ENCODE peak calls at places on chromosomes 5 and 9, in nine cellular contexts. One of them, this sample, is unnamed.

GRCh38 chr9:128151343-128152132 is 2.3 kb downstream of the LCN2 start:
- DNase-seq in GM23248: no peak
- DNase-seq in H1: no peak
- DNase-seq in K562: no peak
- DNase-seq in endodermal cell: peak; percentile 45
- DNase-seq in mesendoderm: no peak
- DNase-seq in HCT116: no peak
- DNase-seq in colonic mucosa: no peak
- DNase-seq in IMR-90: no peak
- DNase-seq in this sample: no peak

GRCh38 chr5:151651997-151652645 is 34.6 kb downstream of the SPARC start:
- DNase-seq in GM23248: peak; percentile 91
- DNase-seq in H1: peak; percentile 60
- DNase-seq in K562: peak; percentile 82
- DNase-seq in endodermal cell: peak; percentile 96
- DNase-seq in mesendoderm: peak; percentile 88
- DNase-seq in HCT116: peak; percentile 64
- DNase-seq in colonic mucosa: peak; percentile 80
- DNase-seq in IMR-90: peak; percentile 75
- DNase-seq in this sample: peak; percentile 67

GRCh38 chr9:16640649-16641048 is 229.8 kb downstream of the BNC2 start:
- DNase-seq in GM23248: peak; percentile 32
- DNase-seq in H1: no peak
- DNase-seq in K562: no peak
- DNase-seq in endodermal cell: peak; percentile 63
- DNase-seq in mesendoderm: peak; percentile 56
- DNase-seq in HCT116: no peak
- DNase-seq in colonic mucosa: no peak
- DNase-seq in IMR-90: no peak
- DNase-seq in this sample: no peak

GRCh38 chr9:69346596-69347390 is 21.8 kb downstream of the ENTREP1 start:
- DNase-seq in GM23248: no peak
- DNase-seq in H1: no peak
- DNase-seq in K562: no peak
- DNase-seq in endodermal cell: no peak
- DNase-seq in mesendoderm: peak; percentile 69
- DNase-seq in HCT116: no peak
- DNase-seq in colonic mucosa: no peak
- DNase-seq in IMR-90: peak; percentile 7
- DNase-seq in this sample: no peak

GRCh38 chr9:34741628-34742027 is 31.7 kb upstream of the CCL21 start:
- DNase-seq in GM23248: no peak
- DNase-seq in H1: no peak
- DNase-seq in K562: no peak
- DNase-seq in endodermal cell: no peak
- DNase-seq in mesendoderm: no peak
- DNase-seq in HCT116: no peak
- DNase-seq in colonic mucosa: no peak
- DNase-seq in IMR-90: no peak
- DNase-seq in this sample: no peak

GRCh38 chr5:88150747-88151146 is 117.9 kb downstream of the TMEM161B start:
- DNase-seq in GM23248: no peak
- DNase-seq in H1: no peak
- DNase-seq in K562: no peak
- DNase-seq in endodermal cell: no peak
- DNase-seq in mesendoderm: no peak
- DNase-seq in HCT116: no peak
- DNase-seq in colonic mucosa: no peak
- DNase-seq in IMR-90: no peak
- DNase-seq in this sample: no peak

GRCh38 chr9:70007831-70008230 is 35.8 kb upstream of the MAMDC2 start:
- DNase-seq in GM23248: no peak
- DNase-seq in H1: no peak
- DNase-seq in K562: no peak
- DNase-seq in endodermal cell: no peak
- DNase-seq in mesendoderm: no peak
- DNase-seq in HCT116: no peak
- DNase-seq in colonic mucosa: no peak
- DNase-seq in IMR-90: no peak
- DNase-seq in this sample: no peak

GRCh38 chr9:26955222-26955903 is 849 bp upstream of the IFT74 start:
- DNase-seq in GM23248: peak; percentile 50
- DNase-seq in H1: no peak
- DNase-seq in K562: peak; percentile 45
- DNase-seq in endodermal cell: no peak
- DNase-seq in mesendoderm: peak; percentile 31
- DNase-seq in HCT116: no peak
- DNase-seq in colonic mucosa: peak; percentile 57
- DNase-seq in IMR-90: no peak
- DNase-seq in this sample: no peak

GRCh38 chr5:173232499-173233346 is 2.3 kb downstream of the NKX2-5 start:
- DNase-seq in GM23248: peak; percentile 27
- DNase-seq in H1: no peak
- DNase-seq in K562: no peak
- DNase-seq in endodermal cell: peak; percentile 78
- DNase-seq in mesendoderm: peak; percentile 59
- DNase-seq in HCT116: no peak
- DNase-seq in colonic mucosa: no peak
- DNase-seq in IMR-90: no peak
- DNase-seq in this sample: no peak

GRCh38 chr5:139232161-139232724 is 34.1 kb upstream of the SIL1 start:
- DNase-seq in GM23248: peak; percentile 14
- DNase-seq in H1: no peak
- DNase-seq in K562: peak; percentile 55
- DNase-seq in endodermal cell: no peak
- DNase-seq in mesendoderm: peak; percentile 49
- DNase-seq in HCT116: no peak
- DNase-seq in colonic mucosa: no peak
- DNase-seq in IMR-90: no peak
- DNase-seq in this sample: no peak

GRCh38 chr9:32523910-32524309 is 2.1 kb downstream of the RIGI start:
- DNase-seq in GM23248: no peak
- DNase-seq in H1: no peak
- DNase-seq in K562: no peak
- DNase-seq in endodermal cell: no peak
- DNase-seq in mesendoderm: no peak
- DNase-seq in HCT116: no peak
- DNase-seq in colonic mucosa: no peak
- DNase-seq in IMR-90: no peak
- DNase-seq in this sample: no peak

GRCh38 chr5:122492675-122493074 is 180.6 kb downstream of the SNCAIP start:
- DNase-seq in GM23248: peak; percentile 24
- DNase-seq in H1: no peak
- DNase-seq in K562: peak; percentile 25
- DNase-seq in endodermal cell: peak; percentile 50
- DNase-seq in mesendoderm: peak; percentile 68
- DNase-seq in HCT116: peak; percentile 24
- DNase-seq in colonic mucosa: no peak
- DNase-seq in IMR-90: no peak
- DNase-seq in this sample: no peak

GRCh38 chr9:121634800-121635261 is 16.6 kb upstream of the DAB2IP start:
- DNase-seq in GM23248: peak; percentile 30
- DNase-seq in H1: no peak
- DNase-seq in K562: peak; percentile 55
- DNase-seq in endodermal cell: peak; percentile 90
- DNase-seq in mesendoderm: peak; percentile 72
- DNase-seq in HCT116: no peak
- DNase-seq in colonic mucosa: peak; percentile 47
- DNase-seq in IMR-90: peak; percentile 13
- DNase-seq in this sample: no peak

GRCh38 chr5:64612349-64612961 is 77.8 kb upstream of the SHISAL2B start:
- DNase-seq in GM23248: peak; percentile 71
- DNase-seq in H1: no peak
- DNase-seq in K562: peak; percentile 56
- DNase-seq in endodermal cell: peak; percentile 81
- DNase-seq in mesendoderm: peak; percentile 81
- DNase-seq in HCT116: peak; percentile 48
- DNase-seq in colonic mucosa: no peak
- DNase-seq in IMR-90: peak; percentile 64
- DNase-seq in this sample: peak; percentile 30

GRCh38 chr9:69671904-69672827 is at the start of gene APBA1:
- DNase-seq in GM23248: peak; percentile 74
- DNase-seq in H1: no peak
- DNase-seq in K562: peak; percentile 32
- DNase-seq in endodermal cell: peak; percentile 80
- DNase-seq in mesendoderm: peak; percentile 58
- DNase-seq in HCT116: no peak
- DNase-seq in colonic mucosa: peak; percentile 66
- DNase-seq in IMR-90: peak; percentile 56
- DNase-seq in this sample: peak; percentile 6

GRCh38 chr5:143929486-143929885 is 117.5 kb downstream of the HMHB1 start:
- DNase-seq in GM23248: no peak
- DNase-seq in H1: no peak
- DNase-seq in K562: no peak
- DNase-seq in endodermal cell: no peak
- DNase-seq in mesendoderm: peak; percentile 55
- DNase-seq in HCT116: no peak
- DNase-seq in colonic mucosa: no peak
- DNase-seq in IMR-90: no peak
- DNase-seq in this sample: no peak

GRCh38 chr9:37921546-37922300 is 17.8 kb upstream of the SLC25A51 start:
- DNase-seq in GM23248: no peak
- DNase-seq in H1: no peak
- DNase-seq in K562: no peak
- DNase-seq in endodermal cell: peak; percentile 48
- DNase-seq in mesendoderm: no peak
- DNase-seq in HCT116: no peak
- DNase-seq in colonic mucosa: no peak
- DNase-seq in IMR-90: no peak
- DNase-seq in this sample: no peak

GRCh38 chr5:44389410-44389879 is at the start of gene FGF10:
- DNase-seq in GM23248: peak; percentile 37
- DNase-seq in H1: peak; percentile 33
- DNase-seq in K562: no peak
- DNase-seq in endodermal cell: peak; percentile 89
- DNase-seq in mesendoderm: peak; percentile 88
- DNase-seq in HCT116: no peak
- DNase-seq in colonic mucosa: no peak
- DNase-seq in IMR-90: no peak
- DNase-seq in this sample: peak; percentile 48

GRCh38 chr5:89128930-89129625 is 246.1 kb upstream of the MEF2C start:
- DNase-seq in GM23248: no peak
- DNase-seq in H1: no peak
- DNase-seq in K562: peak; percentile 83
- DNase-seq in endodermal cell: no peak
- DNase-seq in mesendoderm: peak; percentile 91
- DNase-seq in HCT116: no peak
- DNase-seq in colonic mucosa: no peak
- DNase-seq in IMR-90: no peak
- DNase-seq in this sample: no peak

GRCh38 chr9:98256632-98257218 is 1.3 kb upstream of the TBC1D2 start:
- DNase-seq in GM23248: peak; percentile 33
- DNase-seq in H1: no peak
- DNase-seq in K562: peak; percentile 80
- DNase-seq in endodermal cell: peak; percentile 49
- DNase-seq in mesendoderm: no peak
- DNase-seq in HCT116: no peak
- DNase-seq in colonic mucosa: no peak
- DNase-seq in IMR-90: no peak
- DNase-seq in this sample: no peak

GRCh38 chr5:157915638-157916037 is 56.7 kb upstream of the CLINT1 start:
- DNase-seq in GM23248: no peak
- DNase-seq in H1: no peak
- DNase-seq in K562: peak; percentile 24
- DNase-seq in endodermal cell: no peak
- DNase-seq in mesendoderm: no peak
- DNase-seq in HCT116: no peak
- DNase-seq in colonic mucosa: peak; percentile 71
- DNase-seq in IMR-90: peak; percentile 13
- DNase-seq in this sample: no peak

GRCh38 chr5:160930361-160930760 is 78.3 kb upstream of the ATP10B start:
- DNase-seq in GM23248: peak; percentile 2
- DNase-seq in H1: peak; percentile 36
- DNase-seq in K562: no peak
- DNase-seq in endodermal cell: peak; percentile 75
- DNase-seq in mesendoderm: peak; percentile 92
- DNase-seq in HCT116: no peak
- DNase-seq in colonic mucosa: no peak
- DNase-seq in IMR-90: no peak
- DNase-seq in this sample: peak; percentile 46

GRCh38 chr5:95930141-95930540 is 31.5 kb downstream of the ELL2 start:
- DNase-seq in GM23248: no peak
- DNase-seq in H1: no peak
- DNase-seq in K562: no peak
- DNase-seq in endodermal cell: no peak
- DNase-seq in mesendoderm: no peak
- DNase-seq in HCT116: no peak
- DNase-seq in colonic mucosa: no peak
- DNase-seq in IMR-90: no peak
- DNase-seq in this sample: no peak
- H3K9ac ChIP-seq in GM23248: no peak overlapping the region
- H3K9ac ChIP-seq in H1: no peak overlapping the region
- H3K9ac ChIP-seq in K562: no peak overlapping the region
- H3K9ac ChIP-seq in endodermal cell: no peak overlapping the region
- H3K9ac ChIP-seq in mesendoderm: no peak overlapping the region
- H3K9ac ChIP-seq in HCT116: no peak overlapping the region
- H3K9ac ChIP-seq in colonic mucosa: no peak overlapping the region
- H3K9ac ChIP-seq in IMR-90: no peak overlapping the region
- H3K9ac ChIP-seq in this sample: no peak overlapping the region

GRCh38 chr9:8804618-8805017 is 1005.0 kb upstream of the DMAC1 start:
- DNase-seq in GM23248: no peak
- DNase-seq in H1: no peak
- DNase-seq in K562: no peak
- DNase-seq in endodermal cell: no peak
- DNase-seq in mesendoderm: no peak
- DNase-seq in HCT116: no peak
- DNase-seq in colonic mucosa: peak; percentile 29
- DNase-seq in IMR-90: no peak
- DNase-seq in this sample: no peak
- H3K9ac ChIP-seq in GM23248: no peak overlapping the region
- H3K9ac ChIP-seq in H1: no peak overlapping the region
- H3K9ac ChIP-seq in K562: no peak overlapping the region
- H3K9ac ChIP-seq in endodermal cell: no peak overlapping the region
- H3K9ac ChIP-seq in mesendoderm: no peak overlapping the region
- H3K9ac ChIP-seq in HCT116: no peak overlapping the region
- H3K9ac ChIP-seq in colonic mucosa: no peak overlapping the region
- H3K9ac ChIP-seq in IMR-90: no peak overlapping the region
- H3K9ac ChIP-seq in this sample: no peak overlapping the region

GRCh38 chr5:149406203-149406978 is 27.3 kb upstream of the IL17B start:
- DNase-seq in GM23248: peak; percentile 86
- DNase-seq in H1: no peak
- DNase-seq in K562: no peak
- DNase-seq in endodermal cell: peak; percentile 80
- DNase-seq in mesendoderm: no peak
- DNase-seq in HCT116: no peak
- DNase-seq in colonic mucosa: no peak
- DNase-seq in IMR-90: peak; percentile 94
- DNase-seq in this sample: no peak
- H3K9ac ChIP-seq in GM23248: peak overlapping the region; percentile 87
- H3K9ac ChIP-seq in H1: no peak overlapping the region
- H3K9ac ChIP-seq in K562: no peak overlapping the region
- H3K9ac ChIP-seq in endodermal cell: no peak overlapping the region
- H3K9ac ChIP-seq in mesendoderm: no peak overlapping the region
- H3K9ac ChIP-seq in HCT116: no peak overlapping the region
- H3K9ac ChIP-seq in colonic mucosa: peak overlapping the region; percentile 81
- H3K9ac ChIP-seq in IMR-90: peak overlapping the region; percentile 99
- H3K9ac ChIP-seq in this sample: peak overlapping the region; percentile 35

DNA sequence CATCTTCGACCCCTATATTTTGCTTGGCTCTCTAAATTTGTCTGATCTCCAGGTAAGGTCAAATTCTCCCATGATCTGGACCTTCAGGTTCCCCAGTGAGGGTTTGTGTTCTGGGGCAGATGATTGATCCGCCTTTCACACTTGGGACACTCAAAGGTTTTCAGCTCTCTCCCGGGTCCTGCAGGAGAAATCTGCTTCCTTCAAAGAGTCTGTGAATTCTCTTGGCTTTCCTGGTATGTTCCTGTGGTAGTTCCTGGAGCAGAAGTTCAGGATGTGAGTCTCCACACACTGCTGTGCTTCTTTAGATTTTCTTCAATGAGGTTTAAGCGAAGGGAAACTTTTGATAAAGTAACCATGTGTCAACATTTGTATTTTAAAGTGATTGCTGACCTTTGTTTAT is 318.0 kb downstream of the TAF11L14 start:
- DNase-seq in GM23248: no peak
- DNase-seq in H1: no peak
- DNase-seq in K562: no peak
- DNase-seq in endodermal cell: no peak
- DNase-seq in mesendoderm: peak; percentile 3
- DNase-seq in HCT116: no peak
- DNase-seq in colonic mucosa: no peak
- DNase-seq in IMR-90: no peak
- DNase-seq in this sample: no peak
- H3K9ac ChIP-seq in GM23248: no peak overlapping the region
- H3K9ac ChIP-seq in H1: no peak overlapping the region
- H3K9ac ChIP-seq in K562: no peak overlapping the region
- H3K9ac ChIP-seq in endodermal cell: no peak overlapping the region
- H3K9ac ChIP-seq in mesendoderm: no peak overlapping the region
- H3K9ac ChIP-seq in HCT116: no peak overlapping the region
- H3K9ac ChIP-seq in colonic mucosa: no peak overlapping the region
- H3K9ac ChIP-seq in IMR-90: no peak overlapping the region
- H3K9ac ChIP-seq in this sample: no peak overlapping the region

This sample was measured in NT2/D1.